ENCODE peak calls at places on chromosome 5, in four cellular contexts. L is IMR-90; T is psoas muscle; Z is naive thymus-derived CD4-positive, alpha-beta T cell. X is an unnamed sample.
A peak's percentile ranks its signal among the peaks of the same experiment; 100 is the strongest.

GRCh38 chr5:28862137-28862859 is 1823.9 kb upstream of the CDH9 start:
- DNase-seq in Z (no peak), T (no peak), L (no peak), X (no peak)

GRCh38 chr5:71564884-71565283 is 22.3 kb upstream of the MCCC2 start:
- DNase-seq in Z (no peak), L (no peak), T (no peak), X (no peak)

GRCh38 chr5:179606071-179606909 is 17.2 kb downstream of the HNRNPH1 start:
- DNase-seq in T (no peak), Z (no peak), L (no peak), X (peak; percentile 60)

GRCh38 chr5:106759581-106759980 is 911.2 kb downstream of the EFNA5 start:
- DNase-seq in T (no peak), L (peak; percentile 25), Z (no peak), X (peak; percentile 70)

GRCh38 chr5:151534345-151534744 is 56.8 kb downstream of the FAT2 start:
- DNase-seq in Z (no peak), L (no peak), T (no peak), X (no peak)

GRCh38 chr5:108216890-108217289 is 165.0 kb downstream of the FBXL17 start:
- DNase-seq in T (no peak), L (peak; percentile 65), Z (no peak), X (no peak)

GRCh38 chr5:121967187-121967586 is 5.4 kb downstream of the SRFBP1 start:
- DNase-seq in Z (no peak), T (no peak), L (peak; percentile 66), X (no peak)

GRCh38 chr5:19853616-19854240 is 134.3 kb downstream of the CDH18 start:
- DNase-seq in L (peak; percentile 74), Z (no peak), T (no peak), X (no peak)

GRCh38 chr5:124234022-124234899 is 512.2 kb downstream of the ZNF608 start:
- DNase-seq in Z (no peak), T (no peak), L (no peak), X (no peak)

GRCh38 chr5:158174918-158175663 is 316.1 kb upstream of the CLINT1 start:
- DNase-seq in L (peak; percentile 56), Z (peak; percentile 13), T (peak; percentile 67), X (no peak)

GRCh38 chr5:141349917-141350619 is at the start of gene PCDHGB1:
- DNase-seq in Z (no peak), L (peak; percentile 71), T (peak; percentile 41), X (no peak)

GRCh38 chr5:36403601-36404311 is 102.1 kb upstream of the RANBP3L start:
- DNase-seq in T (peak; percentile 52), Z (no peak), L (peak; percentile 32), X (no peak)

GRCh38 chr5:139382781-139383180 is 316 bp downstream of the SLC23A1 start:
- DNase-seq in L (no peak), Z (no peak), T (no peak), X (peak; percentile 53)

GRCh38 chr5:148620696-148621095 is 33.6 kb downstream of the HTR4 start:
- DNase-seq in Z (no peak), T (no peak), L (no peak), X (no peak)

GRCh38 chr5:111810087-111810486 is 53.1 kb upstream of the NREP start:
- DNase-seq in Z (no peak), T (no peak), L (no peak), X (no peak)

GRCh38 chr5:71629950-71630349 is 42.8 kb downstream of the MCCC2 start:
- DNase-seq in T (no peak), L (no peak), Z (no peak), X (no peak)

GRCh38 chr5:13580058-13580457 is 364.4 kb downstream of the DNAH5 start:
- DNase-seq in Z (no peak), T (no peak), L (no peak), X (no peak)

GRCh38 chr5:109877670-109878045 is 187.9 kb downstream of the MAN2A1 start:
- DNase-seq in T (no peak), L (peak; percentile 24), Z (no peak), X (no peak)

GRCh38 chr5:32261198-32261597 is 51.5 kb downstream of the MTMR12 start:
- DNase-seq in T (no peak), Z (no peak), L (no peak), X (no peak)

GRCh38 chr5:111668713-111669112 is 88.3 kb downstream of the NREP start:
- DNase-seq in L (peak; percentile 57), T (no peak), Z (no peak), X (no peak)

GRCh38 chr5:14234204-14234603 is 91.1 kb downstream of the TRIO start:
- DNase-seq in Z (no peak), L (no peak), T (no peak), X (no peak)

GRCh38 chr5:176466245-176466871 is 18.2 kb downstream of the FAF2 start:
- DNase-seq in Z (no peak), T (no peak), L (peak; percentile 87), X (no peak)

GRCh38 chr5:43602818-43603534 is at the start of gene NNT:
- DNase-seq in Z (peak; percentile 75), T (peak; percentile 79), L (peak; percentile 35), X (peak; percentile 92)

GRCh38 chr5:43606351-43606750 is 3.4 kb downstream of the NNT start:
- DNase-seq in L (no peak), T (no peak), Z (no peak), X (no peak)

GRCh38 chr5:43603535-43604363 is 769 bp downstream of the NNT start:
- DNase-seq in L (peak; percentile 33), Z (peak; percentile 37), T (peak; percentile 83), X (peak; percentile 82)

GRCh38 chr5:43602456-43602817 is 543 bp upstream of the NNT start:
- DNase-seq in Z (peak; percentile 5), T (no peak), L (peak; percentile 50), X (no peak)

GRCh38 chr5:43604699-43605098 is 1.7 kb downstream of the NNT start:
- DNase-seq in L (no peak), T (no peak), Z (no peak), X (no peak)
- H3K27ac ChIP-seq in L (no peak overlapping the region), T (peak overlapping the region; percentile 98), Z (peak overlapping the region; percentile 87), X (peak overlapping the region; percentile 88)

GRCh38 chr5:73443725-73444498 is 4.7 kb downstream of the FOXD1 start:
- DNase-seq in Z (no peak), T (no peak), L (no peak), X (no peak)
- H3K4me3 ChIP-seq in Z (no peak overlapping the region), T (no peak overlapping the region), L (peak overlapping the region; percentile 37), X (no peak overlapping the region)

GRCh38 chr5:68316469-68316868 is 100.9 kb downstream of the PIK3R1 start:
- DNase-seq in T (no peak), L (no peak), Z (no peak), X (no peak)
- H3K27ac ChIP-seq in T (no peak overlapping the region), L (no peak overlapping the region), Z (no peak overlapping the region), X (no peak overlapping the region)

GRCh38 chr5:74622944-74623343 is 17.6 kb downstream of the ENC1 start:
- DNase-seq in L (no peak), Z (no peak), T (no peak), X (no peak)

GRCh38 chr5:74624501-74624900 is 16.0 kb downstream of the ENC1 start:
- DNase-seq in T (no peak), L (no peak), Z (no peak), X (no peak)

GRCh38 chr5:74624009-74624408 is 16.5 kb downstream of the ENC1 start:
- DNase-seq in L (no peak), T (no peak), Z (no peak), X (no peak)

GRCh38 chr5:74621492-74621891 is 19.0 kb downstream of the ENC1 start:
- DNase-seq in T (no peak), Z (no peak), L (no peak), X (no peak)

DNA sequence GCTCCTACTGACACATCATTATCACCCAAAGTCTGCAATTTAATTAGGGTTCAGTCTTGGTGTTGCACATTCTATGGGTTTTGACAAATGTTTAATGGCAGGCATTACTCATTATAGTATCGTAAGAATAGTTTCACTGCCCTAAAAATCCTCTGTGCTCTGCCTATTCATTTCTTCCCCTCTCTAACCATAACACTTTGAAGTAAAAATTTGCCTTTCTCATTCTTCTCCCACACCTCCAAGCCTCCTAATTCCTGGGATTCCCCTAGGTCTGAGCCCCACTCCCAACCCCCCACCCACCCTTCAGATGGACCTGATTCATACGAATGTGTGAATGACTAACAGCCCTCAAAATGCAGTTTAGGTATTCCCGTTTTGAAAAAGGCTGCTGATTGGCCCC is 18.4 kb downstream of the ENC1 start:
- DNase-seq in Z (no peak), T (no peak), L (no peak), X (no peak)
- H3K4me3 ChIP-seq in Z (no peak overlapping the region), T (no peak overlapping the region), L (no peak overlapping the region), X (no peak overlapping the region)

GRCh38 chr5:155665371-155665770 is 651.8 kb downstream of the KIF4B start:
- DNase-seq in Z (no peak), T (no peak), L (no peak), X (no peak)

DNA sequence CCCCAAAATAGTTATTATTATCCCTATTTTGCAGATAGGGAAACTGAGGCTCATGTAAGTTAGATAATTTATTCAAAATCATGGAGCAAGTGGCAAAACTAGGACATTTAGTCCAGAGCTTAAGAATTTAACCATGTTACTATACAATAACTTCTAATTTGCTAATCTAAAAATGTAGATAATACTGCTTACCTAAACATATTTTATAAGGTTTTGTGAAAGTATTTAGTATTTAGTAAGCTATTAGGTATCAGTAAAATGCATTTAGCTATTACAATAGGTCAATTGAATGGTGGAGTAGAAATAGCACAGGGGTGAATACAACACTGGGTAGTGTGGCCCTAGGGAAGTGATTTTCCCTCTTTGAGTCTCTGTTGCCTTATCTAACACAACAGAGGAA is 648.3 kb downstream of the KIF4B start:
- DNase-seq in L (no peak), T (no peak), Z (no peak), X (no peak)
- H3K27ac ChIP-seq in L (no peak overlapping the region), T (no peak overlapping the region), Z (no peak overlapping the region), X (no peak overlapping the region)

GRCh38 chr5:160165137-160166068 is 46.2 kb upstream of the PWWP2A start:
- DNase-seq in T (peak; percentile 91), Z (no peak), L (peak; percentile 98), X (peak; percentile 92)
- H3K4me3 ChIP-seq in T (peak overlapping the region; percentile 25), Z (no peak overlapping the region), L (peak overlapping the region; percentile 2), X (no peak overlapping the region)

GRCh38 chr5:113162770-113163169 is 186.2 kb downstream of the DCP2 start:
- DNase-seq in T (no peak), L (peak; percentile 65), Z (no peak), X (no peak)
- H3K27ac ChIP-seq in T (no peak overlapping the region), L (no peak overlapping the region), Z (no peak overlapping the region), X (no peak overlapping the region)

X was measured in upper lobe of right lung.